ENCODE peak calls at places on chromosome 4, in six cellular contexts. One of them, this sample, is unnamed.

GRCh38 chr4:55321707-55322264 is 24.3 kb upstream of the SRD5A3 start:
- DNase-seq in tibial artery: peak; percentile 81
- DNase-seq in lower lobe of right lung: no peak
- DNase-seq in stomach: peak; percentile 76
- DNase-seq in brain microvascular endothelial cell: peak; percentile 85
- DNase-seq in chondrocyte: no peak
- DNase-seq in this sample: peak; percentile 75

GRCh38 chr4:7002336-7002735 is 40.8 kb upstream of the TADA2B start:
- DNase-seq in stomach: no peak
- DNase-seq in tibial artery: no peak
- DNase-seq in chondrocyte: no peak
- DNase-seq in brain microvascular endothelial cell: no peak
- DNase-seq in lower lobe of right lung: no peak
- DNase-seq in this sample: no peak

GRCh38 chr4:24511371-24512063 is 72.8 kb downstream of the DHX15 start:
- DNase-seq in brain microvascular endothelial cell: no peak
- DNase-seq in lower lobe of right lung: no peak
- DNase-seq in stomach: no peak
- DNase-seq in chondrocyte: no peak
- DNase-seq in tibial artery: no peak
- DNase-seq in this sample: no peak

GRCh38 chr4:118280501-118281218 is 72.1 kb downstream of the PRSS12 start:
- DNase-seq in brain microvascular endothelial cell: peak; percentile 60
- DNase-seq in lower lobe of right lung: no peak
- DNase-seq in stomach: peak; percentile 55
- DNase-seq in chondrocyte: no peak
- DNase-seq in tibial artery: no peak
- DNase-seq in this sample: peak; percentile 57

GRCh38 chr4:76301068-76301774 is 5.3 kb upstream of the STBD1 start:
- DNase-seq in chondrocyte: no peak
- DNase-seq in tibial artery: no peak
- DNase-seq in stomach: no peak
- DNase-seq in lower lobe of right lung: no peak
- DNase-seq in brain microvascular endothelial cell: peak; percentile 67
- DNase-seq in this sample: no peak

GRCh38 chr4:163932504-163932903 is 438.0 kb downstream of the TMA16 start:
- DNase-seq in tibial artery: no peak
- DNase-seq in brain microvascular endothelial cell: no peak
- DNase-seq in chondrocyte: no peak
- DNase-seq in lower lobe of right lung: no peak
- DNase-seq in stomach: no peak
- DNase-seq in this sample: no peak

GRCh38 chr4:179625391-179625790 is 2183.2 kb upstream of the AGA start:
- DNase-seq in chondrocyte: no peak
- DNase-seq in tibial artery: no peak
- DNase-seq in brain microvascular endothelial cell: peak; percentile 77
- DNase-seq in stomach: no peak
- DNase-seq in lower lobe of right lung: no peak
- DNase-seq in this sample: no peak

GRCh38 chr4:112895785-112896184 is 153.7 kb upstream of the ANK2 start:
- DNase-seq in lower lobe of right lung: no peak
- DNase-seq in chondrocyte: no peak
- DNase-seq in tibial artery: no peak
- DNase-seq in brain microvascular endothelial cell: no peak
- DNase-seq in stomach: no peak
- DNase-seq in this sample: no peak

GRCh38 chr4:117135634-117136354 is 50.4 kb upstream of the TRAM1L1 start:
- DNase-seq in chondrocyte: no peak
- DNase-seq in tibial artery: no peak
- DNase-seq in brain microvascular endothelial cell: no peak
- DNase-seq in lower lobe of right lung: no peak
- DNase-seq in stomach: no peak
- DNase-seq in this sample: no peak

GRCh38 chr4:3302786-3303444 is 10.1 kb downstream of the RGS12 start:
- DNase-seq in lower lobe of right lung: no peak
- DNase-seq in chondrocyte: no peak
- DNase-seq in brain microvascular endothelial cell: no peak
- DNase-seq in tibial artery: peak; percentile 9
- DNase-seq in stomach: peak; percentile 22
- DNase-seq in this sample: no peak

GRCh38 chr4:161247831-161248230 is 916.0 kb downstream of the FSTL5 start:
- DNase-seq in lower lobe of right lung: no peak
- DNase-seq in tibial artery: no peak
- DNase-seq in brain microvascular endothelial cell: no peak
- DNase-seq in chondrocyte: no peak
- DNase-seq in stomach: no peak
- DNase-seq in this sample: no peak

GRCh38 chr4:184100297-184100885 is 117.3 kb downstream of the ENPP6 start:
- DNase-seq in tibial artery: no peak
- DNase-seq in lower lobe of right lung: peak; percentile 80
- DNase-seq in brain microvascular endothelial cell: peak; percentile 5
- DNase-seq in chondrocyte: no peak
- DNase-seq in stomach: peak; percentile 58
- DNase-seq in this sample: peak; percentile 83

GRCh38 chr4:3257125-3257690 is 8.2 kb downstream of the MSANTD1 start:
- DNase-seq in stomach: peak; percentile 25
- DNase-seq in chondrocyte: peak; percentile 88
- DNase-seq in lower lobe of right lung: no peak
- DNase-seq in tibial artery: peak; percentile 10
- DNase-seq in brain microvascular endothelial cell: no peak
- DNase-seq in this sample: peak; percentile 14

GRCh38 chr4:10186228-10187214 is 69.9 kb upstream of the WDR1 start:
- DNase-seq in stomach: no peak
- DNase-seq in lower lobe of right lung: no peak
- DNase-seq in brain microvascular endothelial cell: no peak
- DNase-seq in tibial artery: no peak
- DNase-seq in chondrocyte: no peak
- DNase-seq in this sample: no peak

GRCh38 chr4:74874785-74875367 is 58.0 kb upstream of the PARM1 start:
- DNase-seq in lower lobe of right lung: no peak
- DNase-seq in stomach: peak; percentile 27
- DNase-seq in chondrocyte: no peak
- DNase-seq in tibial artery: peak; percentile 22
- DNase-seq in brain microvascular endothelial cell: peak; percentile 58
- DNase-seq in this sample: no peak

GRCh38 chr4:153127773-153128494 is 76.3 kb upstream of the TRIM2 start:
- DNase-seq in stomach: peak; percentile 92
- DNase-seq in brain microvascular endothelial cell: peak; percentile 90
- DNase-seq in lower lobe of right lung: peak; percentile 87
- DNase-seq in tibial artery: peak; percentile 90
- DNase-seq in chondrocyte: no peak
- DNase-seq in this sample: peak; percentile 88

GRCh38 chr4:42074294-42074693 is 78.2 kb downstream of the BEND4 start:
- DNase-seq in brain microvascular endothelial cell: no peak
- DNase-seq in tibial artery: no peak
- DNase-seq in chondrocyte: no peak
- DNase-seq in lower lobe of right lung: no peak
- DNase-seq in stomach: no peak
- DNase-seq in this sample: no peak

GRCh38 chr4:158825443-158826036 is 56.7 kb downstream of the FNIP2 start:
- DNase-seq in lower lobe of right lung: no peak
- DNase-seq in stomach: no peak
- DNase-seq in chondrocyte: no peak
- DNase-seq in tibial artery: no peak
- DNase-seq in brain microvascular endothelial cell: no peak
- DNase-seq in this sample: no peak

GRCh38 chr4:84324850-84325249 is 174.2 kb downstream of the NKX6-1 start:
- DNase-seq in stomach: no peak
- DNase-seq in brain microvascular endothelial cell: no peak
- DNase-seq in chondrocyte: peak; percentile 47
- DNase-seq in tibial artery: no peak
- DNase-seq in lower lobe of right lung: no peak
- DNase-seq in this sample: peak; percentile 31

GRCh38 chr4:23337292-23337691 is 552.6 kb downstream of the PPARGC1A start:
- DNase-seq in lower lobe of right lung: no peak
- DNase-seq in chondrocyte: no peak
- DNase-seq in stomach: no peak
- DNase-seq in tibial artery: no peak
- DNase-seq in brain microvascular endothelial cell: no peak
- DNase-seq in this sample: no peak

GRCh38 chr4:24557036-24558022 is 27.0 kb downstream of the DHX15 start:
- DNase-seq in tibial artery: no peak
- DNase-seq in lower lobe of right lung: no peak
- DNase-seq in chondrocyte: no peak
- DNase-seq in brain microvascular endothelial cell: peak; percentile 41
- DNase-seq in stomach: no peak
- DNase-seq in this sample: no peak

GRCh38 chr4:62399242-62399641 is 1199.1 kb downstream of the ADGRL3 start:
- DNase-seq in brain microvascular endothelial cell: no peak
- DNase-seq in stomach: no peak
- DNase-seq in tibial artery: no peak
- DNase-seq in lower lobe of right lung: no peak
- DNase-seq in chondrocyte: no peak
- DNase-seq in this sample: no peak

GRCh38 chr4:8774071-8774470 is 97.6 kb downstream of the HMX1 start:
- DNase-seq in chondrocyte: no peak
- DNase-seq in tibial artery: no peak
- DNase-seq in lower lobe of right lung: peak; percentile 8
- DNase-seq in stomach: no peak
- DNase-seq in brain microvascular endothelial cell: no peak
- DNase-seq in this sample: peak; percentile 21

GRCh38 chr4:84498203-84499026 is 677 bp downstream of the NKX6-1 start:
- DNase-seq in chondrocyte: no peak
- DNase-seq in lower lobe of right lung: no peak
- DNase-seq in stomach: no peak
- DNase-seq in brain microvascular endothelial cell: no peak
- DNase-seq in tibial artery: no peak
- DNase-seq in this sample: peak; percentile 56

GRCh38 chr4:143140696-143141095 is 44.0 kb upstream of the USP38 start:
- DNase-seq in tibial artery: no peak
- DNase-seq in brain microvascular endothelial cell: no peak
- DNase-seq in chondrocyte: no peak
- DNase-seq in stomach: no peak
- DNase-seq in lower lobe of right lung: no peak
- DNase-seq in this sample: no peak

GRCh38 chr4:85548841-85549240 is 73.9 kb downstream of the ARHGAP24 start:
- DNase-seq in chondrocyte: no peak
- DNase-seq in stomach: no peak
- DNase-seq in tibial artery: no peak
- DNase-seq in brain microvascular endothelial cell: no peak
- DNase-seq in lower lobe of right lung: no peak
- DNase-seq in this sample: no peak

GRCh38 chr4:18398661-18399060 is 377.1 kb upstream of the LCORL start:
- DNase-seq in chondrocyte: no peak
- DNase-seq in lower lobe of right lung: no peak
- DNase-seq in brain microvascular endothelial cell: no peak
- DNase-seq in tibial artery: no peak
- DNase-seq in stomach: no peak
- DNase-seq in this sample: peak; percentile 57

GRCh38 chr4:41318839-41319530 is 62.3 kb downstream of the UCHL1 start:
- DNase-seq in chondrocyte: no peak
- DNase-seq in tibial artery: no peak
- DNase-seq in brain microvascular endothelial cell: peak; percentile 2
- DNase-seq in stomach: no peak
- DNase-seq in lower lobe of right lung: no peak
- DNase-seq in this sample: no peak

GRCh38 chr4:56181140-56181950 is 205.9 kb downstream of the AASDH start:
- DNase-seq in brain microvascular endothelial cell: peak; percentile 27
- DNase-seq in chondrocyte: no peak
- DNase-seq in stomach: no peak
- DNase-seq in tibial artery: no peak
- DNase-seq in lower lobe of right lung: no peak
- DNase-seq in this sample: no peak

GRCh38 chr4:66688674-66689073 is 856.6 kb downstream of the CENPC start:
- DNase-seq in tibial artery: no peak
- DNase-seq in lower lobe of right lung: no peak
- DNase-seq in stomach: no peak
- DNase-seq in brain microvascular endothelial cell: no peak
- DNase-seq in chondrocyte: no peak
- DNase-seq in this sample: no peak

GRCh38 chr4:109434793-109435080 is 1.1 kb downstream of the SEC24B start:
- DNase-seq in tibial artery: no peak
- DNase-seq in stomach: no peak
- DNase-seq in chondrocyte: no peak
- DNase-seq in lower lobe of right lung: no peak
- DNase-seq in brain microvascular endothelial cell: no peak
- DNase-seq in this sample: no peak
- TF ChIP-seq CTCF in tibial artery: no peak
- TF ChIP-seq CTCF in stomach: no peak
- TF ChIP-seq CTCF in chondrocyte: no peak
- TF ChIP-seq CTCF in lower lobe of right lung: no peak
- TF ChIP-seq CTCF in brain microvascular endothelial cell: no peak
- TF ChIP-seq CTCF in this sample: no peak

GRCh38 chr4:80073362-80074008 is 456 bp upstream of the ANTXR2 start:
- DNase-seq in stomach: no peak
- DNase-seq in brain microvascular endothelial cell: no peak
- DNase-seq in chondrocyte: no peak
- DNase-seq in lower lobe of right lung: no peak
- DNase-seq in tibial artery: no peak
- DNase-seq in this sample: no peak
- TF ChIP-seq CTCF in stomach: no peak
- TF ChIP-seq CTCF in brain microvascular endothelial cell: no peak
- TF ChIP-seq CTCF in chondrocyte: no peak
- TF ChIP-seq CTCF in lower lobe of right lung: no peak
- TF ChIP-seq CTCF in tibial artery: no peak
- TF ChIP-seq CTCF in this sample: no peak

GRCh38 chr4:154349829-154350228 is 141.8 kb downstream of the DCHS2 start:
- DNase-seq in chondrocyte: no peak
- DNase-seq in tibial artery: no peak
- DNase-seq in stomach: no peak
- DNase-seq in lower lobe of right lung: no peak
- DNase-seq in brain microvascular endothelial cell: peak; percentile 6
- DNase-seq in this sample: no peak

GRCh38 chr4:154344686-154345085 is 146.9 kb downstream of the DCHS2 start:
- DNase-seq in lower lobe of right lung: no peak
- DNase-seq in tibial artery: no peak
- DNase-seq in brain microvascular endothelial cell: no peak
- DNase-seq in chondrocyte: no peak
- DNase-seq in stomach: no peak
- DNase-seq in this sample: peak; percentile 25

GRCh38 chr4:154345359-154345758 is 146.2 kb downstream of the DCHS2 start:
- DNase-seq in chondrocyte: no peak
- DNase-seq in brain microvascular endothelial cell: no peak
- DNase-seq in lower lobe of right lung: no peak
- DNase-seq in tibial artery: no peak
- DNase-seq in stomach: no peak
- DNase-seq in this sample: no peak

DNA sequence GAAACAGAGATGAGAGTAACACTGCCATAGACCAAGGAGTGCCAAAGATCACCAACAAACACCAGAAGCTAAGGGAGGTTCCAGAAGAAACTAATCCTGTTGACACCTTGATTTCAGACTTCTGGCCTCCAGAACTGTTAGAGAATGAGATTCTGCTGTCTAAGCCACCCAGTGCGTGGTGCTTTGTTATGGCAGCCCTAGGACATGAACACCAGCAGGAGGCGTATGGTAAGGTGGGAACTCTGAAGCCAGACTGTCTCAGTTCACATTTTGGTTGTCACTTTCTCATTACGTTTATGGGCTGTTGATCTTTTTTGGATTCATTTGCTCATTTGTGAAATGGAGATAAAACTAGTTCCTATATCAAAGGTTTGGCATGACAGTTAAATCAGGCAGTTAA is 142.9 kb downstream of the DCHS2 start:
- DNase-seq in lower lobe of right lung: no peak
- DNase-seq in brain microvascular endothelial cell: no peak
- DNase-seq in tibial artery: no peak
- DNase-seq in stomach: no peak
- DNase-seq in chondrocyte: no peak
- DNase-seq in this sample: no peak
- TF ChIP-seq CTCF in lower lobe of right lung: no peak
- TF ChIP-seq CTCF in brain microvascular endothelial cell: peak; percentile 21
- TF ChIP-seq CTCF in tibial artery: no peak
- TF ChIP-seq CTCF in stomach: no peak
- TF ChIP-seq CTCF in chondrocyte: no peak
- TF ChIP-seq CTCF in this sample: no peak

GRCh38 chr4:53656421-53656981 is 65.2 kb upstream of the LNX1 start:
- DNase-seq in tibial artery: peak; percentile 61
- DNase-seq in brain microvascular endothelial cell: no peak
- DNase-seq in lower lobe of right lung: no peak
- DNase-seq in chondrocyte: no peak
- DNase-seq in stomach: no peak
- DNase-seq in this sample: no peak
- TF ChIP-seq CTCF in tibial artery: peak; percentile 46
- TF ChIP-seq CTCF in brain microvascular endothelial cell: peak; percentile 74
- TF ChIP-seq CTCF in lower lobe of right lung: peak; percentile 27
- TF ChIP-seq CTCF in chondrocyte: peak; percentile 68
- TF ChIP-seq CTCF in stomach: no peak
- TF ChIP-seq CTCF in this sample: no peak